ENCODE peak calls at places on chromosomes 5 and 9, in five cellular contexts. W is bronchial epithelial cell, L is cardiac fibroblast, Z is lung, S is endothelial cell. J is an unnamed sample.

GRCh38 chr9:26321935-26322334 is 570.7 kb downstream of the CAAP1 start:
- DNase-seq in Z (no peak), S (no peak), L (no peak), W (no peak), J (no peak)

GRCh38 chr9:631596-631995 is 209.9 kb upstream of the DMRT1 start:
- DNase-seq in Z (no peak), L (peak), W (peak), S (no peak), J (no peak)

GRCh38 chr9:111759762-111760639 is 34.7 kb downstream of the SHOC1 start:
- DNase-seq in S (peak), W (peak), Z (peak), L (peak), J (peak)

GRCh38 chr9:76085596-76085995 is 195.1 kb downstream of the PCSK5 start:
- DNase-seq in L (no peak), W (no peak), S (no peak), Z (peak), J (no peak)

GRCh38 chr9:33024126-33024965 is 727 bp upstream of the DNAJA1 start:
- DNase-seq in W (peak), Z (no peak), L (peak), S (no peak), J (peak)

GRCh38 chr9:111983484-111983908 is 86.9 kb downstream of the UGCG start:
- DNase-seq in W (no peak), S (no peak), L (no peak), Z (no peak), J (peak)

GRCh38 chr9:130017035-130017909 is 25.7 kb downstream of the FNBP1 start:
- DNase-seq in S (no peak), W (no peak), Z (no peak), L (no peak), J (no peak)

GRCh38 chr5:5126444-5126843 is 13.7 kb upstream of the ADAMTS16 start:
- DNase-seq in W (peak), L (no peak), Z (no peak), S (no peak), J (no peak)

GRCh38 chr5:78113689-78114088 is 180.8 kb downstream of the AP3B1 start:
- DNase-seq in L (no peak), S (no peak), W (no peak), Z (no peak), J (no peak)

GRCh38 chr5:27947088-27947487 is 908.7 kb upstream of the CDH9 start:
- DNase-seq in L (no peak), W (no peak), Z (no peak), S (no peak), J (no peak)

GRCh38 chr9:34732478-34732877 is 22.5 kb upstream of the CCL21 start:
- DNase-seq in Z (no peak), S (no peak), L (no peak), W (no peak), J (no peak)

GRCh38 chr5:113612060-113612496 is 98.6 kb downstream of the YTHDC2 start:
- DNase-seq in Z (no peak), W (peak), L (peak), S (no peak), J (no peak)

GRCh38 chr5:44536650-44537260 is 147.5 kb upstream of the FGF10 start:
- DNase-seq in Z (peak), S (peak), L (peak), W (peak), J (peak)

GRCh38 chr5:58381566-58381965 is 78.3 kb downstream of the PLK2 start:
- DNase-seq in L (no peak), S (no peak), Z (no peak), W (no peak), J (no peak)

GRCh38 chr5:170273968-170274710 is 23.4 kb downstream of the LCP2 start:
- DNase-seq in W (peak), L (peak), Z (no peak), S (peak), J (peak)

GRCh38 chr5:139700711-139701693 is 52.9 kb downstream of the CXXC5 start:
- DNase-seq in S (no peak), L (no peak), Z (no peak), W (no peak), J (peak)

GRCh38 chr9:93088656-93089015 is 7.4 kb upstream of the CARD19 start:
- DNase-seq in W (no peak), Z (no peak), L (no peak), S (no peak), J (no peak)

DNA sequence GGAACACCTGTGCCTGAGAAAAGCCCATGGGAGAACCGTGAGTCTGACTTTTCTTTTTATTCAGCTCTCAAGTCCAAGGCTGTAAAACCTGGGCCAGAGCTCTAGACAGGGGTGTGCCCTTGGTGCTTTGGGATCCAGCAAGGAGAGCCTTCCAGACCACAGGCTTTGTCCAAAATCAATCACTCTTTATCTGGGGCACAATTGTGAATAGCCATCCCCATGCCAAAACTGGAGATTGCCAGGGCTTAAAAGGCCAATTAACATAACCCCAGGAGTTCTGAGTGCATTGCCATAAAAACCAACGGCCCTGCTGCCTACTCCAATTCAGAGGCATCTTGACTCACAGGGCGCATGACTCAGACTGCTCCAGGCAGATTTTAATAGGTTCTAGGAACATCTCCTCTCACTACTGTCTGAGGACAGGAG is 391.8 kb downstream of the ARHGEF28 start:
- DNase-seq in L (peak), S (no peak), W (peak), Z (no peak), J (no peak)
- TF ChIP-seq CTCF in L (no peak), S (no peak), W (no peak), Z (no peak), J (no peak)

DNA sequence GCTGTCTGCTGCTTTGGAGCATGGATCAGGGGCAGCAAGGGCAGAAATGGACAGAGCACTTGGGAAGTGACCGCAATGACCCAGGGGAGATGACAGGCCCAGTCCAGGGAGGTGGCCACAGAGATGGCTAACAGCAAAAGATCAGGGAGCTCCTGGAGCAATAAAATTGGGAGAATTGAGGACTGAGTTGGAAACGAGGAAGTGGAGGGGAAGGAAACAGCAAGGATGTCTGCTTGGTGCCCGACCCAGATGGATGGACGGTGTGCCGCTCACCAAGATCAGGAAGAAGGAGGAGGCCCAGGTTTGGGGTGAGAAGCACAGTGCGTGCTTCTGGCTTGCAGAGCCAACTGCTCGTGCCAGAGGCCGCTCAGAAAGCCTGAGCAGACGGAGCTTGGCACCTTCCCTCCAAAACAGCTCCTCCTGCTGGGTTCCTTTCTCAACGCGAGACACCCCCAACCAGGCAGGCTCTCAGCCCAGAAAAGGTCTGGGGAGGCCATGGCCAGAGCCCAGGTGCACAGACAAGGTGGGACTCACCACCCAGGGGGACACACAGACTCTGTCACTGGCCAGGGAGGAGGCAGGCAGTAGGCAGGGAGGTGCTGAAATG is 1.7 kb upstream of the SLC34A1 start:
- DNase-seq in W (peak), S (no peak), Z (no peak), L (peak), J (peak)
- TF ChIP-seq CTCF in W (peak), S (no peak), Z (no peak), L (no peak), J (peak)

GRCh38 chr5:96548941-96549340 is 113.2 kb upstream of the CAST start:
- DNase-seq in Z (no peak), S (no peak), L (no peak), W (no peak), J (no peak)
- TF ChIP-seq CTCF in Z (no peak), S (no peak), L (no peak), W (no peak), J (no peak)

GRCh38 chr5:172452398-172453205 is 1.7 kb downstream of the SH3PXD2B start:
- DNase-seq in W (peak), S (no peak), L (peak), Z (no peak), J (no peak)

GRCh38 chr5:172453986-172454354 is 355 bp downstream of the SH3PXD2B start:
- DNase-seq in Z (no peak), L (peak), W (no peak), S (peak), J (peak)

GRCh38 chr5:172454355-172455086 is at the start of gene SH3PXD2B:
- DNase-seq in W (peak), Z (no peak), L (peak), S (peak), J (peak)

GRCh38 chr5:172451771-172452197 is 2.5 kb downstream of the SH3PXD2B start:
- DNase-seq in S (no peak), Z (no peak), W (peak), L (peak), J (no peak)

DNA sequence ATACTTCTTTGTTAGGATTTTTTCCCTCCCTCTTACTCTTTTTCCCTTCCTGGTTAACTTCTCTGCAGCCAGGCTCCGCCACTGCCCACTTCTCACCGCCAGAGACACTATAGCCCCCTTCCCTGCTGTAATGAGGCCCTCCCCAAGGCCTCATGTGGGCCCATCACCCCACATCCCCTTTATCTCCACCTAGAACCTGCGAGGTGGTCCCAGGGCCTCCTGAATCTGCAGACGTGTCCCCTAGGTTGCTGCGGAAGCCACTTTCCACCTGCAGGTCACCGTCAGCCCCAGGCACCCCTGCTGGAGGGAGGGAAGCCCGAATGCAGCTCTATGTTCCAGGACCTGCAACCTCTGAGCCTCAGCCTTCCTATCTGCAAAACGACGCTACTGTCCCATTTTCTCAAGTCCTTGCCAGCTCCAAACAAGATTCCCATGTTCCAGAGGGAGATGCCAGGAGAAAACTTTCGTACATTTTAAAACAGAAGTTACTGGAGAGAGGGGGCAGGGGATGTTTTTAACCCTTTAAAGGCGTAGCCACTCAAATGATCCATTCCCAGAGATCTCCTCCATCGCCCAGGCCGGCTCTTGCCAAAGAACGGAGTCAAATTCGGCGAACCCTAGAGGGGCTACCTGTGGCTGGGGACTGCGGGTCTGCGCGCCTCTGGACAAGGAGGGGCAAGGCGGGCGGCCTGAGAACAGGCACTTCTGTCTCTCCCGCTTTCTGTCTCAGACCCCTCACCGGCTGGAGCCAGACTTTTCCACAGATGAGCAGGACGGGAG is 929 bp downstream of the SH3PXD2B start:
- DNase-seq in L (peak), Z (no peak), W (peak), S (peak), J (no peak)
- TF ChIP-seq CTCF in L (peak), Z (no peak), W (peak), S (peak), J (no peak)

GRCh38 chr5:62342476-62342837 is 36.5 kb downstream of the KIF2A start:
- DNase-seq in Z (no peak), W (no peak), L (no peak), S (no peak), J (no peak)

GRCh38 chr5:62348723-62349481 is 42.9 kb downstream of the KIF2A start:
- DNase-seq in Z (no peak), L (no peak), S (no peak), W (no peak), J (no peak)

GRCh38 chr5:62343428-62343827 is 37.4 kb downstream of the KIF2A start:
- DNase-seq in S (no peak), W (peak), L (peak), Z (no peak), J (no peak)

GRCh38 chr5:62346727-62347126 is 40.7 kb downstream of the KIF2A start:
- DNase-seq in Z (no peak), S (no peak), W (no peak), L (no peak), J (no peak)

DNA sequence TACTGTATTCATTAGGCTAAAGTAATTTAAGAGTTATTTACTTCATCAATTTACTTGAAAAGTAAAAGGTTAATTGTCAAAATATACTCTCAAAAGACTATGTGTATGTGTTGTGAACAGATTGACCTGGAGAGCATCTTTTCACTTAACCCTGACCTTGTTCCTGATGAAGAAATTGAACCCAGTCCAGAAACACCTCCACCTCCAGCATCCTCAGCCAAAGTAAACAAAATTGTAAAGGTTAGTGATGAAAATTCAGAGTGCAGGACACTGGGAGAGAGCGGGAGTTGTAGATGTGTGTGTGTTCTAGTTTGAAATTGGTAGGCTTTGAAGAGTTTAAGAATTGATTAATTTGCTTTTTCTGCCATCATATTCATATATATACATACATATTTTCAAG is 41.9 kb downstream of the KIF2A start:
- DNase-seq in L (no peak), W (no peak), S (no peak), Z (no peak), J (no peak)
- TF ChIP-seq CTCF in L (no peak), W (no peak), S (no peak), Z (no peak), J (no peak)

GRCh38 chr9:103319979-103320378 is 324.8 kb downstream of the CYLC2 start:
- DNase-seq in Z (no peak), L (peak), W (peak), S (no peak), J (no peak)
- TF ChIP-seq CTCF in Z (no peak), L (no peak), W (no peak), S (no peak), J (no peak)

GRCh38 chr5:176596689-176597416 is 13.1 kb downstream of the GPRIN1 start:
- DNase-seq in S (peak), Z (no peak), W (peak), L (peak), J (peak)
- TF ChIP-seq CTCF in S (no peak), Z (no peak), W (peak), L (no peak), J (peak)

GRCh38 chr5:132219981-132220380 is 7.7 kb downstream of the P4HA2 start:
- DNase-seq in S (no peak), L (no peak), W (no peak), Z (no peak), J (no peak)

GRCh38 chr5:132220476-132220875 is 7.2 kb downstream of the P4HA2 start:
- DNase-seq in Z (no peak), S (no peak), W (no peak), L (no peak), J (no peak)

GRCh38 chr5:132223861-132224260 is 3.8 kb downstream of the P4HA2 start:
- DNase-seq in Z (no peak), W (no peak), L (no peak), S (no peak), J (no peak)

GRCh38 chr5:132222649-132223038 is 5.0 kb downstream of the P4HA2 start:
- DNase-seq in S (no peak), W (no peak), Z (no peak), L (no peak), J (no peak)

DNA sequence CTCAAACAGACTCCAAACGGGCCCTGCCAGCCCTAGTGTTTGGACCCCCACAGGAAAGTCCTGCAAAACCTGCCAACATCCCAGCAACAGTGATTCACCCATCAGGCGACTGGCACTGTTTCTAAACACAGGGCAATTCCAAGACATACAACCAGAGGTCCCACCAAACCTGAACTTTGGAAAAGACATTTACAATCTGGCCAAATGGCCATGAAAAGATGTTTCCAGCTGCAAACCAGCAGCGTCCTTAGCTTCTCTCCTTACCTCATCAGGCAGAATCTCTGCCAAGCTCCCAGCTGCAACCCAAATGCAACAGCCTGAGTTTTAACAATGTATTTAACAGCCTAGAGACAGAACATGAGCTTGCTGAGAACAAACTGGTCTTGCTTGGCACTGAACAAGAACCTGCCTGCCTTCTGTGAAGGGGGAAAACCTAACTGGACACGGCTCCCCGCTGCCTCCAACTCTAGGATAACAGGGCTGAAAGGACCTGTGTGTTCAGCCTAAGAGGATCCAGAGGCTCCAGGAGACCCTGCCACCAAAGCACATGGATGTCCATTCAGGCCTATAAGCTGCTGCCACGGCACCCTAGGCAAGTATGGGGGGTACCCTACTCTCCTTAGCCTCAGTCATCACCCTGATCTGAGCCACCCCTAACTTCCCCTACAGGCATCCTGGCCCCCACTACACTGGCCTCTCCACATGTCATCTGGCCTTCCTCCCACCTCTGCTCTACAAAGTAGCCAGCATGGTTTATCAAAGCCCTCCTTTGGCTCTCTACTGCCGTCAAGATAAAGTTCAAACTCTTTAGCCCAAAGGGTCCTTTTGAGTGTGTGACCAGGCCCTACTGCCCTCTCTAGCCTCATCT is 5.6 kb downstream of the P4HA2 start:
- DNase-seq in S (no peak), Z (peak), W (peak), L (peak), J (no peak)
- TF ChIP-seq CTCF in S (no peak), Z (no peak), W (no peak), L (no peak), J (no peak)

GRCh38 chr9:127708952-127709587 is 2.3 kb downstream of the CFAP157 start:
- DNase-seq in S (no peak), L (no peak), Z (no peak), W (no peak), J (no peak)
- TF ChIP-seq CTCF in S (no peak), L (no peak), Z (no peak), W (no peak), J (no peak)